ENCODE peak calls at places on chromosomes 5 and 9, in five cellular contexts. E is GM12865, O is AG09309, J is ovary, L is fibroblast of mammary gland. V is an unnamed sample.

GRCh38 chr5:146344155-146345118 is 5.8 kb downstream of the POU4F3 start:
- DNase-seq in J (no peak), L (no peak), E (no peak), O (no peak), V (no peak)

GRCh38 chr5:112918136-112918535 is 3.9 kb downstream of the REEP5 start:
- DNase-seq in E (no peak), O (no peak), J (no peak), L (no peak), V (no peak)

GRCh38 chr5:67283275-67283987 is 86.8 kb upstream of the CD180 start:
- DNase-seq in O (no peak), J (no peak), L (no peak), E (no peak), V (no peak)

GRCh38 chr9:29213374-29214161 is 1640.3 kb upstream of the C9orf72 start:
- DNase-seq in L (no peak), E (no peak), O (no peak), J (no peak), V (no peak)

GRCh38 chr9:80040457-80040856 is 468.7 kb downstream of the TLE4 start:
- DNase-seq in O (no peak), E (no peak), L (no peak), J (no peak), V (no peak)

GRCh38 chr9:68538200-68538599 is 2.5 kb downstream of the TMEM252 start:
- DNase-seq in J (no peak), L (no peak), E (no peak), O (no peak), V (no peak)

GRCh38 chr5:149333711-149334443 is 11.4 kb upstream of the GRPEL2 start:
- DNase-seq in E (no peak), L (no peak), J (no peak), O (no peak), V (no peak)

GRCh38 chr5:109125755-109126429 is 283.9 kb downstream of the PJA2 start:
- DNase-seq in E (no peak), O (no peak), J (no peak), L (no peak), V (no peak)

GRCh38 chr5:38634961-38635369 is 78.5 kb upstream of the LIFR start:
- DNase-seq in E (no peak), J (no peak), O (no peak), L (no peak), V (no peak)

GRCh38 chr5:132528866-132529634 is 14.3 kb downstream of the IL5 start:
- DNase-seq in J (no peak), L (no peak), O (no peak), E (peak; percentile 12), V (no peak)

GRCh38 chr5:74595143-74595915 is 45.2 kb downstream of the ENC1 start:
- DNase-seq in J (no peak), E (no peak), L (no peak), O (no peak), V (no peak)

GRCh38 chr5:157030692-157031091 is 28.2 kb downstream of the HAVCR1 start:
- DNase-seq in L (no peak), E (no peak), J (no peak), O (no peak), V (no peak)

GRCh38 chr5:122907238-122907637 is 61.8 kb downstream of the SNX24 start:
- DNase-seq in O (no peak), E (no peak), J (no peak), L (peak; percentile 34), V (no peak)

GRCh38 chr5:58751222-58751621 is 168.3 kb downstream of the RAB3C start:
- DNase-seq in O (no peak), E (no peak), L (peak; percentile 84), J (no peak), V (no peak)

GRCh38 chr9:117704597-117704996 is 394 bp downstream of the TLR4 start:
- DNase-seq in O (no peak), J (no peak), E (no peak), L (no peak), V (no peak)

GRCh38 chr5:72991394-72991793 is 35.6 kb downstream of the FCHO2 start:
- DNase-seq in L (no peak), J (no peak), E (no peak), O (no peak), V (no peak)

GRCh38 chr5:141150215-141150992 is 547 bp downstream of the PCDHB6 start:
- DNase-seq in L (no peak), O (no peak), J (no peak), E (no peak), V (no peak)

GRCh38 chr5:141150993-141151325 is 1.1 kb downstream of the PCDHB6 start:
- DNase-seq in O (no peak), L (no peak), J (no peak), E (no peak), V (no peak)

GRCh38 chr5:141155540-141156374 is 5.9 kb downstream of the PCDHB6 start:
- DNase-seq in J (no peak), E (no peak), O (no peak), L (no peak), V (no peak)

GRCh38 chr5:141149812-141150211 is at the start of gene PCDHB6:
- DNase-seq in O (no peak), E (no peak), L (peak; percentile 6), J (no peak), V (no peak)
- TF ChIP-seq CTCF in O (peak; percentile 54), E (no peak), L (peak; percentile 14), J (no peak), V (peak; percentile 32)

DNA sequence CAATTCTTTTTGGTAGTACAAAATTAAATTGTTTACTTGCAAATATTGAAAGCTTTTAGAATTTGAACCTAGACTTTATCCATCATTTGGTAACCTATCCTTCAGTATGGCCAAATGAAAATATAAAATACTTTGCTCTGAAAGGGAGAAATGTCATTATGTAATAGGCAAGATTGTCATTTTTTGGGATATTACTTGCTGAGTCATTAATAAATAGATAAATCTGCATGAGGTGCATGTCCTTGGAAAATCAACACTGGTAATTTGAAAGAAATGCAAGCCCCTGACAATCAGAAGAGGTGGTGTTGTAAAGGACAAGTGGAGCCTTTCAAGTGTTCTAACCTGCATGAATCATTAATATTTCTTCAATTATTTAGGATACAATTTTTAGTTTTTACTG is 231.8 kb upstream of the CCNG1 start:
- DNase-seq in L (no peak), J (no peak), E (no peak), O (no peak), V (no peak)
- H3K4me3 ChIP-seq in L (no peak overlapping the region), J (no peak overlapping the region), E (no peak overlapping the region), O (no peak overlapping the region), V (no peak overlapping the region)

DNA sequence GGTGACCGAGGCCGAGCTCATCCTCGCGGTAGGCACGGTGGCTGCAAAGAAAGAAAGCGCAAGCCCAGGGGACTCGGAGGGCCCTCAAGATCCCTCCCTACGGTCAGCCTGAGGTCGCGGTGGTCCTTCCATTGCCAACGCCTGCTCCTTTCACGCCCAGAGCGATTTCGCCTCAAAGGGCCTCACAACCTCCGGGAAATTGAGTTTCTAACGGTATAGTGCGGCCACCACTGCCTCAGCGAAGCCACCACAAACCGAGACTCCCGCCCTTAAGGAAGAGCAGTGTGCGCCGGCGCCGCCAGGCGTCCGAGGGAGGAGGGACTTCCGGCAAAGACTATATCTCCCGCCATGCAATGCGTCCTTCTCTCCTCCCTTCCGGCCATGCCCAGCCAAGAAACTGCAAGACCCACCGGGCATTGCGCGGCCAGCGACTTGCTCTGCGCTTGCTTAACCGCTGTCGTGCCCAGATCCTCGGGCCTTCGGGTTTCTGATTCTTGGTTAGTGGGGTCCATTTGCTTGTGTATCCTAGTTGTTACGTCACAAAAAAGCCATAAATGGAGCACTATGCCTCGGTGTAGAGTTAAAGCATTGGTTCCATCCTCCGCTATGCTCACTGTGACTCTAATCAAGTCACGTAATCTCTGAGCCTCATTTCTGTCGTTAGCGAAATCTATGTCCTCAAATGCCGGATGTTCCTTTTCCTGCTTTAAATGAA is at the start of gene HAUS6:
- DNase-seq in O (peak; percentile 92), J (peak; percentile 95), E (peak; percentile 99), L (peak; percentile 97), V (peak; percentile 93)
- TF ChIP-seq CTCF in O (peak; percentile 56), J (peak; percentile 80), E (peak; percentile 32), L (peak; percentile 37), V (peak; percentile 1)

DNA sequence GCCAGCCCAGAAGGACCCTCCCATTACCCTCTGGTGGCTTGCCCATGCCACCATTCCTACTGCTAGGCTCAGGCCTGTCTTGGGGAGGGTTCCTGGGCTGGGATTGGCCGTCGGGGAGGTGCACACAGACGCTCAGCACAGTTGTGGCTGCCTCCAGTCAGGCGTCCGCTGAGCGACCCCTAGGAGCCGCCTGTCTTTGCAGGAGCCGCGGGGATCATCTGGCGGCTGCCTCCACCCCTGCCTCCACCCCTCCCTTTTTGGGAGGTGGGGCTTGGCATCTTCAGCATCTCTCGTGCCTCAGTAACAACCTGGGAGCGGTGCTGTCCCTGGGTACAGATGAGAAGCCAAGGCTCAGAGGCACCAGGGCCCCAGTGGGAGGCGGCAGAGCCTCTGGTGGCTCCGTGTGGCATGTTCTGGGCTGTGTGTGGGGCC is 39.6 kb downstream of the RXRA start:
- DNase-seq in E (no peak), O (no peak), L (peak; percentile 49), J (peak; percentile 80), V (peak; percentile 69)
- H3K4me3 ChIP-seq in E (no peak overlapping the region), O (no peak overlapping the region), L (no peak overlapping the region), J (no peak overlapping the region), V (no peak overlapping the region)

DNA sequence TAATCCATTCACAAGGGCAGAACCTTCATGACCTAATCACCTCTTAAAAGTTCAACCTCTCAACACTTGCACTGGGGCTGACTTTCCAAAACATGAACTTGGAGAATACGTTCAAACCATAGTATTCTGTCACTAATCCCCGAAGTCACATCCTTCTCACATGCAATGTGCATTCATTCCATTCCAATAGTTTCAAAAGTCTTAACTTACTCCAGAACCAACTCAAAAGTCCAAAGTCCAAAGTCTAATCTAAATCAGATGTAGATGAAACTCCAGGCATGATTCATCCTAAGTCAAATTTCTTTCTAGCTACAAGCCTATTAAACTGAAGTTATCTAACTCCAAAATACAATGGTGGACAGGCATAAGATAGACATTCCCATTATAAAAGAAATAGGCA is 21.7 kb upstream of the ADAMTSL1 start:
- DNase-seq in O (peak; percentile 53), J (no peak), E (no peak), L (no peak), V (no peak)
- TF ChIP-seq CTCF in O (no peak), J (no peak), E (no peak), L (no peak), V (no peak)

DNA sequence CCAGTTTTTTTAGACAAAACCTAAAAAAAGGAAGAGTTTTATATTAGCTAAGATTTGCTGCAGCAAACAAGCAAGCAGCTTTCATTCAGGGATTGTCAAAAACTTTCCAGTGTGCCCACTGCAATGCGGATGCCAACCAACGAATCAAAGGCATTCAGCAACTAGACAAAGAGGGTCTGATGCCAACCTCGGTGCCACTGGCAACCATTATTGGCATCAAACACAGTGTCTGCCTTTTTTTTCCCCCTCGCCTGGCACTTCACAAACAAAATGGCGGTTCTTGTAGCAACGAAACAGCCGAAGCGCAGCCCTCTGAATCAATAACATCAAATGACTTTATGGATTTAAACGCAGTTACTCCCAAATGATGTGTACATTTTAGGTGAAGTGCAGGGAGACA is 10.4 kb downstream of the NFIB start:
- DNase-seq in E (no peak), O (no peak), J (no peak), L (no peak), V (no peak)
- H3K4me3 ChIP-seq in E (no peak overlapping the region), O (no peak overlapping the region), J (no peak overlapping the region), L (no peak overlapping the region), V (no peak overlapping the region)